ENCODE peak calls at places on chromosomes 2 and 18, in five cellular contexts. D is left ventricle myocardium inferior, H is adrenal gland, U is transverse colon, O is heart right ventricle. W is an unnamed sample.

GRCh38 chr2:230777681-230778080 is 65.0 kb downstream of the CAB39 start:
- DNase-seq in O (no peak), D (no peak), U (no peak), H (no peak), W (no peak)

GRCh38 chr18:79926306-79926705 is 25.1 kb downstream of the SLC66A2 start:
- DNase-seq in H (peak; percentile 13), O (no peak), D (no peak), U (no peak), W (no peak)

GRCh38 chr2:207692206-207693065 is 19.0 kb upstream of the CCNYL1 start:
- DNase-seq in U (peak; percentile 58), H (peak; percentile 64), D (no peak), O (no peak), W (peak; percentile 63)

GRCh38 chr2:19868705-19869550 is 32.9 kb downstream of the TTC32 start:
- DNase-seq in O (peak; percentile 51), U (peak; percentile 71), H (no peak), D (peak; percentile 57), W (peak; percentile 38)

GRCh38 chr2:55839182-55839819 is 84.3 kb downstream of the EFEMP1 start:
- DNase-seq in O (no peak), H (no peak), D (no peak), U (no peak), W (peak; percentile 16)

GRCh38 chr18:56522826-56523225 is 115.6 kb downstream of the TXNL1 start:
- DNase-seq in D (no peak), O (no peak), H (no peak), U (no peak), W (no peak)

GRCh38 chr2:218781691-218782528 is at the start of gene CYP27A1:
- DNase-seq in O (peak; percentile 56), H (peak; percentile 61), U (peak; percentile 70), D (peak; percentile 60), W (peak; percentile 88)

GRCh38 chr2:222264791-222265320 is 33.9 kb downstream of the PAX3 start:
- DNase-seq in H (no peak), D (no peak), U (no peak), O (no peak), W (no peak)

GRCh38 chr2:178223806-178224205 is 29.5 kb downstream of the OSBPL6 start:
- DNase-seq in D (no peak), O (no peak), U (no peak), H (no peak), W (no peak)

GRCh38 chr18:21194871-21195771 is 46.9 kb upstream of the GREB1L start:
- DNase-seq in U (no peak), D (no peak), O (no peak), H (no peak), W (peak; percentile 32)

GRCh38 chr18:9419956-9420631 is 55.2 kb upstream of the RALBP1 start:
- DNase-seq in D (no peak), H (no peak), O (no peak), U (no peak), W (no peak)

GRCh38 chr18:9418047-9418690 is 57.1 kb upstream of the RALBP1 start:
- DNase-seq in D (no peak), H (no peak), O (no peak), U (no peak), W (no peak)

GRCh38 chr18:9421096-9421495 is 54.2 kb upstream of the RALBP1 start:
- DNase-seq in O (no peak), U (no peak), D (no peak), H (no peak), W (no peak)

GRCh38 chr18:9422816-9423519 is 52.3 kb upstream of the RALBP1 start:
- DNase-seq in H (no peak), O (no peak), U (peak; percentile 56), D (no peak), W (peak; percentile 36)

GRCh38 chr18:9421788-9422329 is 53.5 kb upstream of the RALBP1 start:
- DNase-seq in O (no peak), H (no peak), D (no peak), U (no peak), W (no peak)
- H3K27me3 ChIP-seq in O (no peaks in the 10 kb centered on the region), H (no peaks in the 10 kb centered on the region), D (no peaks in the 10 kb centered on the region), U (no peaks in the 10 kb centered on the region), W (no peaks in the 10 kb centered on the region)

GRCh38 chr2:110219496-110220192 is 7.3 kb upstream of the MTLN start:
- DNase-seq in O (no peak), U (no peak), D (no peak), H (no peak), W (peak; percentile 67)

GRCh38 chr2:110211938-110212858 is at the start of gene MTLN:
- DNase-seq in U (peak; percentile 76), D (peak; percentile 76), O (peak; percentile 77), H (peak; percentile 63), W (peak; percentile 79)

GRCh38 chr2:110216199-110216598 is 3.9 kb upstream of the MTLN start:
- DNase-seq in U (no peak), D (no peak), H (no peak), O (no peak), W (no peak)

GRCh38 chr2:110216803-110217202 is 4.5 kb upstream of the MTLN start:
- DNase-seq in D (no peak), H (no peak), O (no peak), U (no peak), W (no peak)

GRCh38 chr2:110215566-110216158 is 3.3 kb upstream of the MTLN start:
- DNase-seq in H (no peak), O (no peak), U (no peak), D (no peak), W (no peak)
- H3K27me3 ChIP-seq in H (no peaks in the 10 kb centered on the region), O (no peaks in the 10 kb centered on the region), U (peaks cover 21% of the 10 kb centered on the region), D (peaks cover 38% of the 10 kb centered on the region), W (peaks cover 4% of the 10 kb centered on the region)

GRCh38 chr2:181680937-181681811 is 857 bp upstream of the NEUROD1 start:
- DNase-seq in U (no peak), O (no peak), H (no peak), D (no peak), W (no peak)
- H3K27me3 ChIP-seq in U (peaks cover 97% of the 10 kb centered on the region), O (peaks cover 99% of the 10 kb centered on the region), H (peaks cover 77% of the 10 kb centered on the region), D (peaks cover 100% of the 10 kb centered on the region), W (peaks cover 19% of the 10 kb centered on the region)

DNA sequence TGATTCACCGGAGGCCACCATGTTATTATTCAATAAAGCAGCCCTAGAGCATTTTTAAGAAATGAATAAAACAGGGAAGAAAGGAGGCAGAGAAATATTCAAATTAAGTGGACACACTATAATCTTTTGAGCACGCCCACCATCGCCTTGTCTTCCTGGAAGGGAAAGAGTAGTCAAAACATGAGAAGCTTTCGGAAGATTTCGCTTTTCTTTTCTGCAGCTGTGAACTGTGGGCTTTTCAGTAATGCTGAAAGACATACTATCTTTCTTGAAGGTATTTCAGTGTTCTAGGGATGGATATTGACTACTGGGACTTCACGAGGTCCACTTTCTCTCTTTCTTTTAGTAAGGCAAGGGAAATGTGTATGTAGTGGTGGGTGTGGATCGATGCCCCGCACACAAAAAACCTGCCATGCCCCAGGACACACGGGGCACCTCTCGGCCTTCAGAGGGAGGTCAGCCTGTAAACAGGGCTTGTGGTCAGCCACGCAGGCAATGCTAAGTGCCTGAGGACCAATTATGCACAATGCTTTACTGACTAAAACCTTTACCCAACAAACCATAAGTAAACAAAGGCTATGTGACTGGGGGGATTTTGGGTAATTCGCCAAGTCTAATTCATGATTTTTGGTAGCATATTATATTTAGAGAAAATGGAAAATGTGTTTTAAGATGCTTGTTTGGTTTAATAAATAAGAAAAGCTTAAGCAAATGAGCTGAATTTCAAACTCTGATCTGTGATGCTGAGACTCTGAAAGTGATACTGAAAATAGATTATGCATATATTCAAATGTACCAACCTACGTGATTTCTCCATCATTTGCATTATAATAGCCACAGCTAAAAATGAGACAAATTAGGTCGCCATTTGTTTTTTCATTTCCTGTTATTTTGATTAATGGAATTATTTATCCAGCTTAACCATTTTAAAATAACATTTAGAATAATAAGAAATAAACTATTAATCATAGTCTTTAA is 130.5 kb downstream of the ZNF516 start:
- DNase-seq in U (no peak), H (no peak), D (no peak), O (no peak), W (no peak)
- H3K27me3 ChIP-seq in U (no peaks in the 10 kb centered on the region), H (no peaks in the 10 kb centered on the region), D (no peaks in the 10 kb centered on the region), O (no peaks in the 10 kb centered on the region), W (no peaks in the 10 kb centered on the region)

DNA sequence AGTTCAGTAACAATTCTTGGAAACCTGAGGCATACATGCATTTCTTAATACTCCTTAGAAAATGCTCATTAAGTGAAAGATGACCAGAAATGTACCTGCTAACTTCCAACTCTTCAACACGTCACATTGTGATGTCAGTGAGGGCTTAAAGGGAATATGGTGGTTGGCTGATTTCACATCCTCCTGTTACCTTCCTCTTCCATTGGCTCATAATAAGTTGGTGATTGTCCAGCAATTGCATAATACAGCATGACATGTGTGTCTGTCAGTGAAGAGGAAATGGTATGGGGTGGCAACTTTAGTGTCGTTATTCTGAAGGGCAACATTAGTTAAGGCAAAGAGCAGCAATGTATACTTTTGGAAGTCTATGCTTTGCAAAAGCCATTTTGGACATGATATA is 26.0 kb downstream of the PLEK start:
- DNase-seq in D (no peak), H (no peak), U (no peak), O (no peak), W (no peak)
- H3K27me3 ChIP-seq in D (no peaks in the 10 kb centered on the region), H (no peaks in the 10 kb centered on the region), U (no peaks in the 10 kb centered on the region), O (no peaks in the 10 kb centered on the region), W (no peaks in the 10 kb centered on the region)

GRCh38 chr2:15974203-15974452 is 33.8 kb downstream of the MYCN start:
- DNase-seq in U (no peak), H (no peak), O (no peak), D (no peak), W (no peak)
- H3K27me3 ChIP-seq in U (no peaks in the 10 kb centered on the region), H (no peaks in the 10 kb centered on the region), O (peaks cover 6% of the 10 kb centered on the region), D (peaks cover 17% of the 10 kb centered on the region), W (no peaks in the 10 kb centered on the region)

DNA sequence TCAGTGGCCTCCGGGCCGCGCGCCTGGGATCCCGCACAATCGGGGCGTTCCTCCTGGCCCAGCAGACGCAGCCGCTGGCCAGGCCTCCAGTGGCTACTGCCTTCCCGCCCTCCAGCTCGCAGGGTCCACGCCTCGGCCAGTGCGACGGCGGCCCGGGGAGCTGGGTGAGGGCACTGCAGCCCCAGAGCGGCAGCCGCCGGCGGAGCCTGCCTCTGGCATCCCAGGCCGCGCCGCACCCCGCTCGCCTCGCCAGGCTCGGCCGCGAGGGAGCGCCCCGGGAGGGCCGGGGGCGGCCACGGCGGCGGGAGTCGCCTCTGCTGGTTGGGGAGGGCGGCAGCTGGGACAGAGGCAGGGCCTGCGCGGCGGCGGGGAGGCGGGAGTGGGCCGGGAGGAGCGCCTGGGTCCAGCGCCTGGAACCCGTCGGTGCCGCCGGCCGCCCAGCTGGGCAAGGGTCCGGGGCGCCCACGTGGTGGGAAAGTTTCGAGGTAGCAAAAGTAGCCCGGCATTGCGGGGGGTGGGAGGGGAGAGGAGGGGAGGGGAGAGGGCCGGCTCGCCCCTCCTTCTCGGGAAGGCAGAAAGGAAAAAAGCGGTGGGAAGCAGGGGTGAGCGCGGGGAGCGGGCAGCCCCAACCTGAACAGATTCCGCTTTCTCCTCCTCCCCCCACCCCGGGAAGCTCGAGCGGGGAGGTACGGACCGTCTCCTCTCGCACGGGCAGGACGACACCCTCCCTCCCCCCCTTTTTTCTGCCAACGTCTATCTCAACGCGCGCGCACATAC is 1.5 kb upstream of the INHBB start:
- DNase-seq in O (peak; percentile 34), H (no peak), D (no peak), U (no peak), W (no peak)
- H3K27me3 ChIP-seq in O (peaks cover 79% of the 10 kb centered on the region), H (peaks cover 40% of the 10 kb centered on the region), D (peaks cover 98% of the 10 kb centered on the region), U (peaks cover 97% of the 10 kb centered on the region), W (peaks cover 12% of the 10 kb centered on the region)

W was measured in small intestine.